ENCODE peak calls at places on chromosomes 2 and 18, in six cellular contexts. C, A, G, M, S and Y are unnamed samples.

GRCh38 chr18:61541673-61542072 is 208.4 kb downstream of the CDH20 start:
- DNase-seq in C (no peak), A (peak; percentile 31), G (no peak), M (no peak), S (no peak), Y (no peak)

GRCh38 chr2:69570474-69570873 is 73.1 kb downstream of the AAK1 start:
- DNase-seq in C (no peak), A (no peak), G (no peak), M (no peak), S (no peak), Y (no peak)

GRCh38 chr2:18836436-18836835 is 247.1 kb upstream of the NT5C1B start:
- DNase-seq in C (peak; percentile 18), A (no peak), G (no peak), M (no peak), S (no peak), Y (no peak)

GRCh38 chr2:126970583-126970982 is 71.9 kb downstream of the TEX51 start:
- DNase-seq in C (peak; percentile 56), A (no peak), G (no peak), M (no peak), S (no peak), Y (no peak)

GRCh38 chr2:147829106-147829505 is 15.7 kb upstream of the ACVR2A start:
- DNase-seq in C (no peak), A (peak; percentile 88), G (no peak), M (no peak), S (no peak), Y (no peak)

GRCh38 chr2:25311866-25312575 is 29.7 kb downstream of the DNMT3A start:
- DNase-seq in C (no peak), A (no peak), G (no peak), M (no peak), S (no peak), Y (peak; percentile 81)

GRCh38 chr2:156935611-156936010 is 321.9 kb upstream of the GALNT5 start:
- DNase-seq in C (peak; percentile 11), A (no peak), G (no peak), M (no peak), S (no peak), Y (no peak)

GRCh38 chr2:157777425-157777824 is 98.7 kb downstream of the ACVR1 start:
- DNase-seq in C (peak; percentile 38), A (peak; percentile 69), G (peak; percentile 37), M (no peak), S (peak; percentile 19), Y (no peak)

GRCh38 chr2:126898636-126899035 is at the start of gene TEX51:
- DNase-seq in C (no peak), A (no peak), G (no peak), M (no peak), S (no peak), Y (peak; percentile 50)

GRCh38 chr2:228094377-228094921 is 87.0 kb downstream of the SPHKAP start:
- DNase-seq in C (no peak), A (no peak), G (no peak), M (no peak), S (no peak), Y (no peak)

GRCh38 chr2:49988301-49988700 is 834.0 kb upstream of the FSHR start:
- DNase-seq in C (no peak), A (no peak), G (no peak), M (no peak), S (no peak), Y (no peak)

GRCh38 chr2:9769171-9770005 is 73.9 kb upstream of the TAF1B start:
- DNase-seq in C (peak; percentile 67), A (peak; percentile 29), G (no peak), M (no peak), S (peak; percentile 37), Y (no peak)

GRCh38 chr2:23757686-23758433 is 169.1 kb downstream of the ATAD2B start:
- DNase-seq in C (no peak), A (peak; percentile 95), G (no peak), M (no peak), S (no peak), Y (no peak)

GRCh38 chr2:8539743-8540551 is 141.9 kb upstream of the ID2 start:
- DNase-seq in C (peak; percentile 21), A (no peak), G (no peak), M (no peak), S (no peak), Y (peak; percentile 48)

GRCh38 chr18:11368020-11368419 is 218.7 kb upstream of the PIEZO2 start:
- DNase-seq in C (no peak), A (peak; percentile 36), G (no peak), M (no peak), S (no peak), Y (no peak)

GRCh38 chr2:153287109-153287801 is 191.3 kb downstream of the RPRM start:
- DNase-seq in C (peak; percentile 90), A (no peak), G (no peak), M (no peak), S (no peak), Y (no peak)

GRCh38 chr2:45342-46130 is 769 bp downstream of the FAM110C start:
- DNase-seq in C (peak; percentile 25), A (no peak), G (no peak), M (no peak), S (no peak), Y (no peak)

GRCh38 chr2:160380613-160381012 is 113.0 kb downstream of the RBMS1 start:
- DNase-seq in C (no peak), A (no peak), G (no peak), M (no peak), S (no peak), Y (no peak)

GRCh38 chr18:32093523-32093922 is 1.8 kb downstream of the RNF138 start:
- DNase-seq in C (no peak), A (peak; percentile 4), G (no peak), M (no peak), S (no peak), Y (no peak)

GRCh38 chr18:470661-471501 is 29.6 kb downstream of the COLEC12 start:
- DNase-seq in C (no peak), A (peak; percentile 69), G (no peak), M (no peak), S (no peak), Y (no peak)

GRCh38 chr2:191488135-191488534 is 189.8 kb upstream of the NABP1 start:
- DNase-seq in C (no peak), A (no peak), G (no peak), M (no peak), S (no peak), Y (no peak)

GRCh38 chr2:18194161-18194560 is 315.7 kb downstream of the KCNS3 start:
- DNase-seq in C (no peak), A (no peak), G (no peak), M (no peak), S (no peak), Y (no peak)

GRCh38 chr2:197345846-197346370 is 35.3 kb upstream of the ANKRD44 start:
- DNase-seq in C (no peak), A (peak; percentile 41), G (no peak), M (no peak), S (no peak), Y (no peak)

GRCh38 chr2:173164361-173164760 is 88.7 kb downstream of the MAP3K20 start:
- DNase-seq in C (no peak), A (no peak), G (no peak), M (no peak), S (no peak), Y (no peak)

GRCh38 chr2:8310557-8311455 is 371.1 kb upstream of the ID2 start:
- DNase-seq in C (no peak), A (no peak), G (no peak), M (no peak), S (peak; percentile 54), Y (no peak)

GRCh38 chr18:64207818-64208217 is 58.9 kb upstream of the LINC00305 start:
- DNase-seq in C (no peak), A (no peak), G (no peak), M (no peak), S (no peak), Y (no peak)

GRCh38 chr2:146388757-146389156 is 1456.1 kb upstream of the ACVR2A start:
- DNase-seq in C (no peak), A (no peak), G (no peak), M (no peak), S (no peak), Y (no peak)

GRCh38 chr2:29010946-29011649 is 30.0 kb downstream of the TOGARAM2 start:
- DNase-seq in C (peak; percentile 32), A (peak; percentile 69), G (no peak), M (no peak), S (peak; percentile 46), Y (peak; percentile 52)

GRCh38 chr2:85134255-85135065 is 1.3 kb downstream of the TCF7L1 start:
- DNase-seq in C (peak; percentile 66), A (peak; percentile 54), G (no peak), M (no peak), S (no peak), Y (peak; percentile 60)

GRCh38 chr2:119753041-119753929 is 6.4 kb upstream of the PTPN4 start:
- DNase-seq in C (peak; percentile 61), A (peak; percentile 56), G (peak; percentile 19), M (no peak), S (no peak), Y (no peak)

GRCh38 chr2:149175956-149176355 is 137.5 kb downstream of the LYPD6B start:
- DNase-seq in C (no peak), A (no peak), G (no peak), M (no peak), S (no peak), Y (no peak)

GRCh38 chr2:44793322-44793870 is 148.1 kb upstream of the SIX3 start:
- DNase-seq in C (peak; percentile 69), A (peak; percentile 14), G (no peak), M (no peak), S (no peak), Y (no peak)

GRCh38 chr2:230137902-230138539 is 69.3 kb upstream of the SLC16A14 start:
- DNase-seq in C (no peak), A (peak; percentile 22), G (no peak), M (no peak), S (no peak), Y (no peak)

GRCh38 chr18:435940-436339 is 64.6 kb downstream of the COLEC12 start:
- DNase-seq in C (no peak), A (peak; percentile 43), G (no peak), M (no peak), S (no peak), Y (no peak)

GRCh38 chr2:62577994-62578836 is 72.2 kb upstream of the TMEM17 start:
- DNase-seq in C (no peak), A (peak; percentile 92), G (no peak), M (no peak), S (no peak), Y (no peak)

GRCh38 chr2:226489765-226490164 is 309.9 kb downstream of the IRS1 start:
- DNase-seq in C (no peak), A (peak; percentile 94), G (no peak), M (no peak), S (no peak), Y (no peak)

GRCh38 chr2:19579466-19579865 is 221.0 kb upstream of the OSR1 start:
- DNase-seq in C (no peak), A (no peak), G (no peak), M (no peak), S (no peak), Y (no peak)

GRCh38 chr2:208265371-208265806 is 666 bp upstream of the PIKFYVE start:
- DNase-seq in C (peak; percentile 29), A (peak; percentile 53), G (peak; percentile 24), M (no peak), S (peak; percentile 54), Y (no peak)

GRCh38 chr2:74290466-74291216 is 52.6 kb downstream of the SLC4A5 start:
- DNase-seq in C (no peak), A (no peak), G (peak; percentile 33), M (no peak), S (no peak), Y (no peak)